ENCODE peak calls at places on chromosomes 16 and 17, in seven cellular contexts. One of them, this sample, is unnamed.

GRCh38 chr17:39662551-39663339 is 2.4 kb upstream of the TCAP start:
- DNase-seq in thyroid gland: peak
- DNase-seq in lower lobe of right lung: no peak
- DNase-seq in DND-41: no peak
- DNase-seq in OCI-LY7: no peak
- DNase-seq in H9: peak
- DNase-seq in PC-9: no peak
- DNase-seq in this sample: no peak

GRCh38 chr16:66487580-66488235 is 60.6 kb downstream of the BEAN1 start:
- DNase-seq in thyroid gland: peak
- DNase-seq in lower lobe of right lung: no peak
- DNase-seq in DND-41: no peak
- DNase-seq in OCI-LY7: no peak
- DNase-seq in H9: peak
- DNase-seq in PC-9: no peak
- DNase-seq in this sample: peak

GRCh38 chr17:65743313-65743665 is 181.8 kb upstream of the AXIN2 start:
- DNase-seq in thyroid gland: no peak
- DNase-seq in lower lobe of right lung: no peak
- DNase-seq in DND-41: no peak
- DNase-seq in OCI-LY7: no peak
- DNase-seq in H9: no peak
- DNase-seq in PC-9: no peak
- DNase-seq in this sample: no peak

GRCh38 chr16:88472042-88472441 is 19.0 kb downstream of the ZFPM1 start:
- DNase-seq in thyroid gland: no peak
- DNase-seq in lower lobe of right lung: no peak
- DNase-seq in DND-41: peak
- DNase-seq in OCI-LY7: no peak
- DNase-seq in H9: no peak
- DNase-seq in PC-9: no peak
- DNase-seq in this sample: no peak

GRCh38 chr16:12403746-12404658 is 399.7 kb downstream of the CPPED1 start:
- DNase-seq in thyroid gland: no peak
- DNase-seq in lower lobe of right lung: no peak
- DNase-seq in DND-41: no peak
- DNase-seq in OCI-LY7: no peak
- DNase-seq in H9: no peak
- DNase-seq in PC-9: no peak
- DNase-seq in this sample: no peak

GRCh38 chr16:81097230-81097629 is 1.0 kb upstream of the GCSH start:
- DNase-seq in thyroid gland: no peak
- DNase-seq in lower lobe of right lung: no peak
- DNase-seq in DND-41: no peak
- DNase-seq in OCI-LY7: no peak
- DNase-seq in H9: no peak
- DNase-seq in PC-9: no peak
- DNase-seq in this sample: no peak

GRCh38 chr17:80455328-80455710 is 21.1 kb downstream of the NPTX1 start:
- DNase-seq in thyroid gland: no peak
- DNase-seq in lower lobe of right lung: no peak
- DNase-seq in DND-41: no peak
- DNase-seq in OCI-LY7: peak
- DNase-seq in H9: peak
- DNase-seq in PC-9: peak
- DNase-seq in this sample: no peak

GRCh38 chr17:7903154-7904103 is 12.7 kb downstream of the RNF227 start:
- DNase-seq in thyroid gland: peak
- DNase-seq in lower lobe of right lung: no peak
- DNase-seq in DND-41: no peak
- DNase-seq in OCI-LY7: no peak
- DNase-seq in H9: peak
- DNase-seq in PC-9: peak
- DNase-seq in this sample: no peak

GRCh38 chr16:23771027-23771426 is 16.2 kb downstream of the CHP2 start:
- DNase-seq in thyroid gland: no peak
- DNase-seq in lower lobe of right lung: no peak
- DNase-seq in DND-41: no peak
- DNase-seq in OCI-LY7: no peak
- DNase-seq in H9: no peak
- DNase-seq in PC-9: no peak
- DNase-seq in this sample: no peak

GRCh38 chr16:73214825-73215481 is 167.0 kb upstream of the ZFHX3 start:
- DNase-seq in thyroid gland: no peak
- DNase-seq in lower lobe of right lung: no peak
- DNase-seq in DND-41: no peak
- DNase-seq in OCI-LY7: no peak
- DNase-seq in H9: no peak
- DNase-seq in PC-9: no peak
- DNase-seq in this sample: no peak

GRCh38 chr16:66057056-66057455 is 309.4 kb upstream of the CDH5 start:
- DNase-seq in thyroid gland: no peak
- DNase-seq in lower lobe of right lung: no peak
- DNase-seq in DND-41: no peak
- DNase-seq in OCI-LY7: no peak
- DNase-seq in H9: no peak
- DNase-seq in PC-9: no peak
- DNase-seq in this sample: no peak

GRCh38 chr16:11327277-11328171 is 17.7 kb upstream of the RMI2 start:
- DNase-seq in thyroid gland: peak
- DNase-seq in lower lobe of right lung: no peak
- DNase-seq in DND-41: no peak
- DNase-seq in OCI-LY7: peak
- DNase-seq in H9: peak
- DNase-seq in PC-9: no peak
- DNase-seq in this sample: no peak

GRCh38 chr16:79697562-79698112 is 97.1 kb upstream of the MAF start:
- DNase-seq in thyroid gland: no peak
- DNase-seq in lower lobe of right lung: no peak
- DNase-seq in DND-41: no peak
- DNase-seq in OCI-LY7: no peak
- DNase-seq in H9: no peak
- DNase-seq in PC-9: no peak
- DNase-seq in this sample: no peak

GRCh38 chr16:84593825-84594724 is 23.8 kb downstream of the COTL1 start:
- DNase-seq in thyroid gland: peak
- DNase-seq in lower lobe of right lung: peak
- DNase-seq in DND-41: no peak
- DNase-seq in OCI-LY7: peak
- DNase-seq in H9: peak
- DNase-seq in PC-9: no peak
- DNase-seq in this sample: no peak

GRCh38 chr16:86844691-86845090 is 266.3 kb downstream of the FOXL1 start:
- DNase-seq in thyroid gland: no peak
- DNase-seq in lower lobe of right lung: no peak
- DNase-seq in DND-41: no peak
- DNase-seq in OCI-LY7: no peak
- DNase-seq in H9: no peak
- DNase-seq in PC-9: no peak
- DNase-seq in this sample: no peak

GRCh38 chr16:86850675-86851074 is 272.3 kb downstream of the FOXL1 start:
- DNase-seq in thyroid gland: peak
- DNase-seq in lower lobe of right lung: no peak
- DNase-seq in DND-41: no peak
- DNase-seq in OCI-LY7: no peak
- DNase-seq in H9: no peak
- DNase-seq in PC-9: no peak
- DNase-seq in this sample: no peak

GRCh38 chr16:86852135-86852534 is 273.8 kb downstream of the FOXL1 start:
- DNase-seq in thyroid gland: no peak
- DNase-seq in lower lobe of right lung: no peak
- DNase-seq in DND-41: no peak
- DNase-seq in OCI-LY7: no peak
- DNase-seq in H9: no peak
- DNase-seq in PC-9: no peak
- DNase-seq in this sample: no peak

GRCh38 chr16:86846136-86846535 is 267.8 kb downstream of the FOXL1 start:
- DNase-seq in thyroid gland: no peak
- DNase-seq in lower lobe of right lung: no peak
- DNase-seq in DND-41: no peak
- DNase-seq in OCI-LY7: no peak
- DNase-seq in H9: no peak
- DNase-seq in PC-9: no peak
- DNase-seq in this sample: no peak

GRCh38 chr16:86848821-86849220 is 270.5 kb downstream of the FOXL1 start:
- DNase-seq in thyroid gland: no peak
- DNase-seq in lower lobe of right lung: no peak
- DNase-seq in DND-41: no peak
- DNase-seq in OCI-LY7: no peak
- DNase-seq in H9: no peak
- DNase-seq in PC-9: no peak
- DNase-seq in this sample: no peak
- TF ChIP-seq CTCF in thyroid gland: no peak
- TF ChIP-seq CTCF in lower lobe of right lung: no peak
- TF ChIP-seq CTCF in DND-41: no peak
- TF ChIP-seq CTCF in OCI-LY7: no peak
- TF ChIP-seq CTCF in H9: no peak
- TF ChIP-seq CTCF in PC-9: no peak
- TF ChIP-seq CTCF in this sample: no peak

DNA sequence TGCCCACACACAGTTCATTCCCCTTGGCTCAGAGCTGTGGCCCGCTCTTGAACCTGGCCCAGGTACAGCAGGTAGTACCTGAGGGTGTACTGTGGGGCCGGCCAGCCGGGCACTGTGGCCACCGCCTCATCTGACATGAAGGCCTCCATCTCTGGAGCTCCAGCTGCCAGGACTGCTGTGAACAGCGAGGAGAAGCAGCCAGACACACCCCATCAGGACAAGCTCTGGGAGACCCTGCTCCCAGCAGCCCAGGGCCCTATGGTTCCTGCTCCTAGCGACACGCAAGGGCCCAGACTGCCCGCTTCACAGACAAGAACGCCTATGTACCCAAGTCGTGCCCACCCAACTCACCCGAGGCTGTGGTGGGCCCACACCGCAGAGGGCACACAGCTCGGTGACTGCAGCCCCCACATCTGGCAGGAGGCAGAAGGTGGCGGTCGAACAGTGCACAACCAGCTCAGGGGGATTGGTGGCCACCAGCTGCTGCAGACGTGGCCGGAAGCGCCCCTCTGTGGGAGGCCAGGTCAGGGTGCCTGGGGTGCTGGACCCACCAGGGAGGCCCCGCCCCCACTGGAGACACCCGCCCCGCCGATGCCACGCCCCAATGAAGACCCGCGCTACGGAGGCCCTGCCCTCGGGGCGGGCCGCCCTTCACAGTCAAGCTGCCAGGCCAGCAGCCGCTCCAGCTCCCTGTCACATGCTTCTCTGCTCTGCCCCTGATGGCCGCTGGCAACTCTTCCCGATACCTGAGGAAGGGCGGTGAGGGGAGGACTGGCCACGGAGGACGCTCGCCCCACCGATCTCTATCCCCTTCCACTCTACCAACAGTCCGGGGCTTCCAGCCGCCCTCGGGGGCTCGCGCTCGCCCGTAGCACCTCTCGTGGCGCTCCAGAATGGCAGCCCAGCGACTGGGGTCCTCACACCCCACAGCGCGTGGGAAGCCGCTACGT is 1.1 kb upstream of the STUB1 start:
- DNase-seq in thyroid gland: peak
- DNase-seq in lower lobe of right lung: peak
- DNase-seq in DND-41: peak
- DNase-seq in OCI-LY7: peak
- DNase-seq in H9: peak
- DNase-seq in PC-9: peak
- DNase-seq in this sample: no peak
- TF ChIP-seq CTCF in thyroid gland: no peak
- TF ChIP-seq CTCF in lower lobe of right lung: no peak
- TF ChIP-seq CTCF in DND-41: no peak
- TF ChIP-seq CTCF in OCI-LY7: no peak
- TF ChIP-seq CTCF in H9: no peak
- TF ChIP-seq CTCF in PC-9: no peak
- TF ChIP-seq CTCF in this sample: no peak

GRCh38 chr17:19915579-19915978 is 47.8 kb upstream of the ULK2 start:
- DNase-seq in thyroid gland: no peak
- DNase-seq in lower lobe of right lung: no peak
- DNase-seq in DND-41: no peak
- DNase-seq in OCI-LY7: no peak
- DNase-seq in H9: no peak
- DNase-seq in PC-9: no peak
- DNase-seq in this sample: no peak
- TF ChIP-seq CTCF in thyroid gland: no peak
- TF ChIP-seq CTCF in lower lobe of right lung: no peak
- TF ChIP-seq CTCF in DND-41: no peak
- TF ChIP-seq CTCF in OCI-LY7: no peak
- TF ChIP-seq CTCF in H9: no peak
- TF ChIP-seq CTCF in PC-9: no peak
- TF ChIP-seq CTCF in this sample: no peak

GRCh38 chr17:82528484-82529265 is 9.1 kb downstream of the FOXK2 start:
- DNase-seq in thyroid gland: peak
- DNase-seq in lower lobe of right lung: peak
- DNase-seq in DND-41: no peak
- DNase-seq in OCI-LY7: peak
- DNase-seq in H9: peak
- DNase-seq in PC-9: peak
- DNase-seq in this sample: no peak
- TF ChIP-seq CTCF in thyroid gland: peak
- TF ChIP-seq CTCF in lower lobe of right lung: peak
- TF ChIP-seq CTCF in DND-41: peak
- TF ChIP-seq CTCF in OCI-LY7: peak
- TF ChIP-seq CTCF in H9: peak
- TF ChIP-seq CTCF in PC-9: no peak
- TF ChIP-seq CTCF in this sample: peak

GRCh38 chr16:75420987-75421819 is 12.1 kb downstream of the CFDP1 start:
- DNase-seq in thyroid gland: peak
- DNase-seq in lower lobe of right lung: peak
- DNase-seq in DND-41: peak
- DNase-seq in OCI-LY7: no peak
- DNase-seq in H9: peak
- DNase-seq in PC-9: peak
- DNase-seq in this sample: no peak
- TF ChIP-seq CTCF in thyroid gland: no peak
- TF ChIP-seq CTCF in lower lobe of right lung: no peak
- TF ChIP-seq CTCF in DND-41: no peak
- TF ChIP-seq CTCF in OCI-LY7: no peak
- TF ChIP-seq CTCF in H9: no peak
- TF ChIP-seq CTCF in PC-9: no peak
- TF ChIP-seq CTCF in this sample: no peak

GRCh38 chr17:45006927-45007461 is 38.9 kb upstream of the C1QL1 start:
- DNase-seq in thyroid gland: no peak
- DNase-seq in lower lobe of right lung: no peak
- DNase-seq in DND-41: no peak
- DNase-seq in OCI-LY7: no peak
- DNase-seq in H9: no peak
- DNase-seq in PC-9: no peak
- DNase-seq in this sample: no peak
- TF ChIP-seq CTCF in thyroid gland: no peak
- TF ChIP-seq CTCF in lower lobe of right lung: no peak
- TF ChIP-seq CTCF in DND-41: no peak
- TF ChIP-seq CTCF in OCI-LY7: no peak
- TF ChIP-seq CTCF in H9: peak
- TF ChIP-seq CTCF in PC-9: no peak
- TF ChIP-seq CTCF in this sample: no peak

GRCh38 chr17:81519284-81520020 is 6.9 kb upstream of the ACTG1 start:
- DNase-seq in thyroid gland: peak
- DNase-seq in lower lobe of right lung: peak
- DNase-seq in DND-41: no peak
- DNase-seq in OCI-LY7: peak
- DNase-seq in H9: peak
- DNase-seq in PC-9: peak
- DNase-seq in this sample: peak
- TF ChIP-seq CTCF in thyroid gland: peak
- TF ChIP-seq CTCF in lower lobe of right lung: peak
- TF ChIP-seq CTCF in DND-41: no peak
- TF ChIP-seq CTCF in OCI-LY7: peak
- TF ChIP-seq CTCF in H9: peak
- TF ChIP-seq CTCF in PC-9: peak
- TF ChIP-seq CTCF in this sample: peak

This sample was measured in chondrocyte.